ENCODE peak calls at places on chromosomes 1 and 21, in nine cellular contexts. H, R, Y, S, N, V, C, X and I are unnamed samples.

GRCh38 chr1:17030186-17030585 is 18.5 kb upstream of the ATP13A2 start:
- DNase-seq in H (no peak), R (no peak), Y (no peak), S (no peak), N (no peak), V (no peak), C (no peak), X (no peak), I (no peak)

GRCh38 chr1:215076312-215076711 is 6.2 kb upstream of the KCNK2 start:
- DNase-seq in H (peak), R (peak), Y (no peak), S (no peak), N (no peak), V (no peak), C (no peak), X (peak), I (peak)

GRCh38 chr1:28582248-28582615 is 9.8 kb upstream of the RAB42 start:
- DNase-seq in H (no peak), R (peak), Y (no peak), S (no peak), N (no peak), V (no peak), C (no peak), X (no peak), I (peak)

GRCh38 chr1:24957016-24957807 is 27.1 kb upstream of the RUNX3 start:
- DNase-seq in H (no peak), R (no peak), Y (no peak), S (peak), N (peak), V (peak), C (no peak), X (no peak), I (no peak)

GRCh38 chr1:246811985-246812384 is 87.8 kb downstream of the SCCPDH start:
- DNase-seq in H (no peak), R (no peak), Y (no peak), S (no peak), N (no peak), V (no peak), C (no peak), X (no peak), I (no peak)

GRCh38 chr1:200243042-200243437 is 166.8 kb downstream of the ZNF281 start:
- DNase-seq in H (no peak), R (peak), Y (no peak), S (no peak), N (no peak), V (no peak), C (no peak), X (no peak), I (no peak)

GRCh38 chr1:106456832-106457231 is 599.6 kb upstream of the PRMT6 start:
- DNase-seq in H (no peak), R (no peak), Y (no peak), S (no peak), N (no peak), V (no peak), C (no peak), X (no peak), I (no peak)

GRCh38 chr1:42170779-42171621 is 6.5 kb upstream of the GUCA2A start:
- DNase-seq in H (no peak), R (no peak), Y (peak), S (no peak), N (no peak), V (no peak), C (no peak), X (no peak), I (no peak)

GRCh38 chr1:65719391-65719790 is 73.3 kb upstream of the PDE4B start:
- DNase-seq in H (no peak), R (no peak), Y (no peak), S (no peak), N (no peak), V (no peak), C (no peak), X (no peak), I (no peak)

GRCh38 chr1:196393742-196394141 is 214.5 kb downstream of the KCNT2 start:
- DNase-seq in H (no peak), R (peak), Y (no peak), S (peak), N (peak), V (no peak), C (no peak), X (no peak), I (peak)

GRCh38 chr1:53438427-53439336 is 20.5 kb upstream of the DMRTB1 start:
- DNase-seq in H (no peak), R (no peak), Y (no peak), S (no peak), N (no peak), V (no peak), C (no peak), X (no peak), I (no peak)

GRCh38 chr1:200306954-200307754 is 102.7 kb downstream of the ZNF281 start:
- DNase-seq in H (peak), R (peak), Y (no peak), S (no peak), N (peak), V (no peak), C (peak), X (no peak), I (peak)

GRCh38 chr1:104646233-104646632 is 896.5 kb downstream of the AMY1C start:
- DNase-seq in H (no peak), R (no peak), Y (no peak), S (no peak), N (no peak), V (no peak), C (no peak), X (no peak), I (no peak)

GRCh38 chr1:200302893-200303250 is 107.0 kb downstream of the ZNF281 start:
- DNase-seq in H (no peak), R (peak), Y (peak), S (no peak), N (peak), V (no peak), C (no peak), X (no peak), I (peak)

GRCh38 chr1:93585059-93585966 is 96.3 kb downstream of the BCAR3 start:
- DNase-seq in H (no peak), R (peak), Y (peak), S (peak), N (peak), V (no peak), C (no peak), X (no peak), I (peak)

GRCh38 chr1:66312316-66312715 is 221.6 kb upstream of the SGIP1 start:
- DNase-seq in H (no peak), R (no peak), Y (no peak), S (no peak), N (no peak), V (no peak), C (no peak), X (no peak), I (no peak)

GRCh38 chr1:107926436-107927080 is 38.4 kb downstream of the VAV3 start:
- DNase-seq in H (no peak), R (peak), Y (no peak), S (no peak), N (no peak), V (no peak), C (no peak), X (no peak), I (no peak)

GRCh38 chr1:29682918-29683314 is 446.6 kb downstream of the PTPRU start:
- DNase-seq in H (no peak), R (peak), Y (no peak), S (no peak), N (peak), V (no peak), C (peak), X (no peak), I (no peak)

GRCh38 chr1:7574121-7575040 is 196.7 kb upstream of the VAMP3 start:
- DNase-seq in H (no peak), R (no peak), Y (peak), S (no peak), N (peak), V (no peak), C (no peak), X (no peak), I (no peak)

GRCh38 chr1:12434686-12435085 is 183.3 kb downstream of the DHRS3 start:
- DNase-seq in H (no peak), R (no peak), Y (no peak), S (no peak), N (no peak), V (no peak), C (no peak), X (no peak), I (peak)

GRCh38 chr1:202802998-202803932 is 5.0 kb downstream of the KDM5B start:
- DNase-seq in H (no peak), R (peak), Y (no peak), S (no peak), N (no peak), V (no peak), C (no peak), X (no peak), I (peak)

GRCh38 chr1:37793773-37794371 is at the start of gene MANEAL:
- DNase-seq in H (peak), R (peak), Y (peak), S (no peak), N (peak), V (peak), C (peak), X (no peak), I (peak)

GRCh38 chr21:25563399-25564116 is 43.7 kb downstream of the MRPL39 start:
- DNase-seq in H (no peak), R (no peak), Y (no peak), S (no peak), N (no peak), V (no peak), C (no peak), X (no peak), I (no peak)

GRCh38 chr1:231139125-231139649 is 22.7 kb upstream of the TRIM67 start:
- DNase-seq in H (no peak), R (peak), Y (no peak), S (no peak), N (peak), V (no peak), C (no peak), X (peak), I (peak)

GRCh38 chr1:240739139-240739538 is 127.2 kb upstream of the GREM2 start:
- DNase-seq in H (no peak), R (peak), Y (no peak), S (no peak), N (no peak), V (no peak), C (no peak), X (no peak), I (peak)

GRCh38 chr1:171715813-171716251 is 26.0 kb downstream of the VAMP4 start:
- DNase-seq in H (peak), R (peak), Y (no peak), S (no peak), N (no peak), V (no peak), C (no peak), X (peak), I (peak)

GRCh38 chr21:25573409-25574206 is 33.7 kb downstream of the MRPL39 start:
- DNase-seq in H (peak), R (peak), Y (no peak), S (no peak), N (no peak), V (no peak), C (no peak), X (peak), I (peak)

GRCh38 chr1:71312545-71312944 is 231.7 kb upstream of the ZRANB2 start:
- DNase-seq in H (peak), R (no peak), Y (no peak), S (no peak), N (no peak), V (no peak), C (no peak), X (no peak), I (no peak)

GRCh38 chr1:26887125-26887524 is 3.0 kb downstream of the GPN2 start:
- DNase-seq in H (peak), R (peak), Y (no peak), S (no peak), N (peak), V (no peak), C (no peak), X (no peak), I (peak)

GRCh38 chr1:41898191-41898713 is 20.5 kb downstream of the HIVEP3 start:
- DNase-seq in H (peak), R (peak), Y (peak), S (no peak), N (peak), V (no peak), C (no peak), X (peak), I (peak)

GRCh38 chr21:41965045-41965444 is 11.2 kb upstream of the C2CD2 start:
- DNase-seq in H (no peak), R (no peak), Y (no peak), S (no peak), N (no peak), V (no peak), C (no peak), X (no peak), I (no peak)

GRCh38 chr1:1889847-1890505 is 911 bp downstream of the GNB1 start:
- DNase-seq in H (peak), R (peak), Y (peak), S (no peak), N (peak), V (no peak), C (peak), X (no peak), I (peak)

GRCh38 chr1:111992396-111992985 is 3.0 kb upstream of the KCND3 start:
- DNase-seq in H (no peak), R (no peak), Y (peak), S (no peak), N (no peak), V (no peak), C (no peak), X (no peak), I (no peak)

GRCh38 chr1:1116701-1117468 is 996 bp upstream of the C1orf159 start:
- DNase-seq in H (no peak), R (peak), Y (no peak), S (peak), N (no peak), V (no peak), C (peak), X (no peak), I (peak)

GRCh38 chr1:245332085-245332484 is 177.3 kb downstream of the KIF26B start:
- DNase-seq in H (no peak), R (no peak), Y (no peak), S (no peak), N (no peak), V (no peak), C (no peak), X (no peak), I (no peak)

GRCh38 chr1:14897080-14897449 is 256.5 kb upstream of the TMEM51 start:
- DNase-seq in H (no peak), R (peak), Y (no peak), S (no peak), N (no peak), V (no peak), C (no peak), X (no peak), I (peak)

GRCh38 chr1:92968138-92969032 is 7.1 kb upstream of the DIPK1A start:
- DNase-seq in H (no peak), R (peak), Y (no peak), S (no peak), N (peak), V (no peak), C (no peak), X (no peak), I (peak)

GRCh38 chr1:156100205-156100995 is 14.1 kb upstream of the LMNA start:
- DNase-seq in H (no peak), R (no peak), Y (no peak), S (no peak), N (no peak), V (no peak), C (peak), X (no peak), I (no peak)

GRCh38 chr1:178192686-178193085 is 98.8 kb downstream of the RASAL2 start:
- DNase-seq in H (no peak), R (peak), Y (no peak), S (no peak), N (peak), V (peak), C (no peak), X (peak), I (peak)